ENCODE peak calls at places on chromosomes 12 and 14, in ten cellular contexts. One of them, this sample, is unnamed.

GRCh38 chr14:98133806-98134205 is 1138.2 kb downstream of the BCL11B start:
- DNase-seq in AG09309: no peak
- DNase-seq in upper lobe of left lung: no peak
- DNase-seq in fibroblast of pulmonary artery: no peak
- DNase-seq in lower lobe of right lung: no peak
- DNase-seq in upper lobe of right lung: no peak
- DNase-seq in BE2C: no peak
- DNase-seq in left lung: no peak
- DNase-seq in psoas muscle: no peak
- DNase-seq in spleen: no peak
- DNase-seq in this sample: no peak

GRCh38 chr14:53626771-53627170 is 329.9 kb downstream of the BMP4 start:
- DNase-seq in AG09309: no peak
- DNase-seq in psoas muscle: no peak
- DNase-seq in lower lobe of right lung: no peak
- DNase-seq in left lung: no peak
- DNase-seq in upper lobe of right lung: no peak
- DNase-seq in spleen: no peak
- DNase-seq in BE2C: no peak
- DNase-seq in fibroblast of pulmonary artery: no peak
- DNase-seq in upper lobe of left lung: no peak
- DNase-seq in this sample: no peak

GRCh38 chr14:75718199-75718598 is 57.2 kb downstream of the TTLL5 start:
- DNase-seq in BE2C: no peak
- DNase-seq in left lung: no peak
- DNase-seq in AG09309: no peak
- DNase-seq in upper lobe of left lung: no peak
- DNase-seq in lower lobe of right lung: no peak
- DNase-seq in upper lobe of right lung: no peak
- DNase-seq in spleen: no peak
- DNase-seq in psoas muscle: no peak
- DNase-seq in fibroblast of pulmonary artery: no peak
- DNase-seq in this sample: no peak

GRCh38 chr12:126663304-126664094 is 1598.3 kb downstream of the AACS start:
- DNase-seq in lower lobe of right lung: no peak
- DNase-seq in upper lobe of left lung: no peak
- DNase-seq in AG09309: no peak
- DNase-seq in upper lobe of right lung: no peak
- DNase-seq in psoas muscle: no peak
- DNase-seq in BE2C: peak
- DNase-seq in fibroblast of pulmonary artery: peak
- DNase-seq in spleen: no peak
- DNase-seq in left lung: no peak
- DNase-seq in this sample: peak

GRCh38 chr12:85996280-85996679 is 122.2 kb downstream of the NTS start:
- DNase-seq in lower lobe of right lung: no peak
- DNase-seq in BE2C: no peak
- DNase-seq in upper lobe of left lung: no peak
- DNase-seq in upper lobe of right lung: no peak
- DNase-seq in spleen: no peak
- DNase-seq in psoas muscle: no peak
- DNase-seq in fibroblast of pulmonary artery: peak
- DNase-seq in left lung: no peak
- DNase-seq in AG09309: no peak
- DNase-seq in this sample: no peak

GRCh38 chr12:64700532-64700931 is 58.7 kb downstream of the GNS start:
- DNase-seq in upper lobe of left lung: no peak
- DNase-seq in psoas muscle: no peak
- DNase-seq in lower lobe of right lung: no peak
- DNase-seq in spleen: no peak
- DNase-seq in AG09309: no peak
- DNase-seq in left lung: no peak
- DNase-seq in fibroblast of pulmonary artery: no peak
- DNase-seq in upper lobe of right lung: no peak
- DNase-seq in BE2C: no peak
- DNase-seq in this sample: no peak

GRCh38 chr14:32896979-32897723 is 41.5 kb upstream of the NPAS3 start:
- DNase-seq in fibroblast of pulmonary artery: peak
- DNase-seq in upper lobe of right lung: no peak
- DNase-seq in upper lobe of left lung: no peak
- DNase-seq in AG09309: peak
- DNase-seq in lower lobe of right lung: no peak
- DNase-seq in psoas muscle: no peak
- DNase-seq in spleen: no peak
- DNase-seq in left lung: no peak
- DNase-seq in BE2C: no peak
- DNase-seq in this sample: peak

GRCh38 chr12:104507672-104508071 is 50.9 kb downstream of the CHST11 start:
- DNase-seq in AG09309: no peak
- DNase-seq in lower lobe of right lung: no peak
- DNase-seq in BE2C: peak
- DNase-seq in spleen: no peak
- DNase-seq in upper lobe of left lung: no peak
- DNase-seq in fibroblast of pulmonary artery: no peak
- DNase-seq in upper lobe of right lung: no peak
- DNase-seq in psoas muscle: no peak
- DNase-seq in left lung: no peak
- DNase-seq in this sample: no peak

GRCh38 chr12:49909826-49910225 is 6.1 kb upstream of the FAIM2 start:
- DNase-seq in spleen: peak
- DNase-seq in AG09309: no peak
- DNase-seq in BE2C: peak
- DNase-seq in psoas muscle: peak
- DNase-seq in left lung: peak
- DNase-seq in lower lobe of right lung: peak
- DNase-seq in fibroblast of pulmonary artery: peak
- DNase-seq in upper lobe of right lung: peak
- DNase-seq in upper lobe of left lung: peak
- DNase-seq in this sample: peak

GRCh38 chr14:89137514-89138163 is 279.4 kb downstream of the FOXN3 start:
- DNase-seq in upper lobe of right lung: peak
- DNase-seq in spleen: no peak
- DNase-seq in BE2C: no peak
- DNase-seq in AG09309: peak
- DNase-seq in fibroblast of pulmonary artery: peak
- DNase-seq in psoas muscle: peak
- DNase-seq in upper lobe of left lung: peak
- DNase-seq in left lung: peak
- DNase-seq in lower lobe of right lung: peak
- DNase-seq in this sample: peak

GRCh38 chr12:19739195-19739776 is 300.0 kb downstream of the AEBP2 start:
- DNase-seq in upper lobe of left lung: no peak
- DNase-seq in psoas muscle: no peak
- DNase-seq in spleen: no peak
- DNase-seq in AG09309: peak
- DNase-seq in fibroblast of pulmonary artery: peak
- DNase-seq in BE2C: peak
- DNase-seq in upper lobe of right lung: no peak
- DNase-seq in left lung: no peak
- DNase-seq in lower lobe of right lung: no peak
- DNase-seq in this sample: peak

GRCh38 chr12:97941686-97942354 is 479.2 kb downstream of the RMST start:
- DNase-seq in upper lobe of right lung: no peak
- DNase-seq in fibroblast of pulmonary artery: no peak
- DNase-seq in AG09309: no peak
- DNase-seq in lower lobe of right lung: no peak
- DNase-seq in psoas muscle: no peak
- DNase-seq in upper lobe of left lung: no peak
- DNase-seq in BE2C: no peak
- DNase-seq in left lung: no peak
- DNase-seq in spleen: no peak
- DNase-seq in this sample: no peak

GRCh38 chr12:12392428-12392827 is 35.5 kb downstream of the BORCS5 start:
- DNase-seq in spleen: no peak
- DNase-seq in upper lobe of right lung: no peak
- DNase-seq in lower lobe of right lung: no peak
- DNase-seq in fibroblast of pulmonary artery: peak
- DNase-seq in AG09309: no peak
- DNase-seq in BE2C: no peak
- DNase-seq in left lung: no peak
- DNase-seq in psoas muscle: no peak
- DNase-seq in upper lobe of left lung: no peak
- DNase-seq in this sample: no peak

GRCh38 chr12:93387780-93388179 is 10.1 kb downstream of the NUDT4 start:
- DNase-seq in left lung: no peak
- DNase-seq in psoas muscle: no peak
- DNase-seq in BE2C: no peak
- DNase-seq in upper lobe of right lung: no peak
- DNase-seq in lower lobe of right lung: no peak
- DNase-seq in AG09309: no peak
- DNase-seq in upper lobe of left lung: no peak
- DNase-seq in spleen: no peak
- DNase-seq in fibroblast of pulmonary artery: peak
- DNase-seq in this sample: peak

GRCh38 chr12:4274396-4274959 is 916 bp downstream of the CCND2 start:
- DNase-seq in BE2C: no peak
- DNase-seq in left lung: no peak
- DNase-seq in upper lobe of right lung: no peak
- DNase-seq in lower lobe of right lung: no peak
- DNase-seq in AG09309: no peak
- DNase-seq in psoas muscle: no peak
- DNase-seq in fibroblast of pulmonary artery: peak
- DNase-seq in upper lobe of left lung: no peak
- DNase-seq in spleen: peak
- DNase-seq in this sample: no peak

GRCh38 chr12:4272014-4272975 is 1.3 kb upstream of the CCND2 start:
- DNase-seq in spleen: peak
- DNase-seq in BE2C: no peak
- DNase-seq in upper lobe of right lung: peak
- DNase-seq in AG09309: no peak
- DNase-seq in psoas muscle: peak
- DNase-seq in upper lobe of left lung: peak
- DNase-seq in left lung: peak
- DNase-seq in fibroblast of pulmonary artery: peak
- DNase-seq in lower lobe of right lung: peak
- DNase-seq in this sample: peak

GRCh38 chr12:4272976-4273650 is 449 bp upstream of the CCND2 start:
- DNase-seq in BE2C: no peak
- DNase-seq in spleen: no peak
- DNase-seq in psoas muscle: no peak
- DNase-seq in AG09309: no peak
- DNase-seq in lower lobe of right lung: no peak
- DNase-seq in upper lobe of right lung: no peak
- DNase-seq in left lung: no peak
- DNase-seq in upper lobe of left lung: no peak
- DNase-seq in fibroblast of pulmonary artery: no peak
- DNase-seq in this sample: no peak

GRCh38 chr12:4274960-4275868 is 1.7 kb downstream of the CCND2 start:
- DNase-seq in left lung: no peak
- DNase-seq in lower lobe of right lung: no peak
- DNase-seq in spleen: peak
- DNase-seq in upper lobe of right lung: no peak
- DNase-seq in psoas muscle: no peak
- DNase-seq in upper lobe of left lung: no peak
- DNase-seq in AG09309: no peak
- DNase-seq in BE2C: no peak
- DNase-seq in fibroblast of pulmonary artery: peak
- DNase-seq in this sample: peak

DNA sequence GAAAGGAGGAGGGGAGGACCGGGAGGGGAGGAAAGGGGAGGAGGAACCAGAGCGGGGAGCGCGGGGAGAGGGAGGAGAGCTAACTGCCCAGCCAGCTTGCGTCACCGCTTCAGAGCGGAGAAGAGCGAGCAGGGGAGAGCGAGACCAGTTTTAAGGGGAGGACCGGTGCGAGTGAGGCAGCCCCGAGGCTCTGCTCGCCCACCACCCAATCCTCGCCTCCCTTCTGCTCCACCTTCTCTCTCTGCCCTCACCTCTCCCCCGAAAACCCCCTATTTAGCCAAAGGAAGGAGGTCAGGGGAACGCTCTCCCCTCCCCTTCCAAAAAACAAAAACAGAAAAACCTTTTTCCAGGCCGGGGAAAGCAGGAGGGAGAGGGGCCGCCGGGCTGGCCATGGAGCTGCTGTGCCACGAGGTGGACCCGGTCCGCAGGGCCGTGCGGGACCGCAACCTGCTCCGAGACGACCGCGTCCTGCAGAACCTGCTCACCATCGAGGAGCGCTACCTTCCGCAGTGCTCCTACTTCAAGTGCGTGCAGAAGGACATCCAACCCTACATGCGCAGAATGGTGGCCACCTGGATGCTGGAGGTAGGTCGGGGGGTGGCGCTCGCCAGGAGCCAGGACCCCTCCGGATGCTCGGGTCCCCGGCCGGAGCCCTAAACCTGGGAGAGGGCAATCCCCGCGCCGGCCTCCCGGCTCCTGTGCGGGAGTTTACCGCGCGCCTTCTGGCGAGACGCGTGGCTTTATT is at the start of gene CCND2:
- DNase-seq in left lung: peak
- DNase-seq in fibroblast of pulmonary artery: peak
- DNase-seq in lower lobe of right lung: peak
- DNase-seq in BE2C: no peak
- DNase-seq in upper lobe of left lung: peak
- DNase-seq in AG09309: no peak
- DNase-seq in spleen: peak
- DNase-seq in psoas muscle: peak
- DNase-seq in upper lobe of right lung: peak
- DNase-seq in this sample: peak
- H3K4me3 ChIP-seq in left lung: peak
- H3K4me3 ChIP-seq in fibroblast of pulmonary artery: peak
- H3K4me3 ChIP-seq in lower lobe of right lung: peak
- H3K4me3 ChIP-seq in BE2C: no peak
- H3K4me3 ChIP-seq in upper lobe of left lung: peak
- H3K4me3 ChIP-seq in AG09309: peak
- H3K4me3 ChIP-seq in spleen: peak
- H3K4me3 ChIP-seq in psoas muscle: peak
- H3K4me3 ChIP-seq in upper lobe of right lung: peak
- H3K4me3 ChIP-seq in this sample: peak

GRCh38 chr14:81323621-81324400 is 76.3 kb downstream of the STON2 start:
- DNase-seq in upper lobe of left lung: peak
- DNase-seq in psoas muscle: no peak
- DNase-seq in left lung: peak
- DNase-seq in BE2C: peak
- DNase-seq in spleen: no peak
- DNase-seq in AG09309: no peak
- DNase-seq in lower lobe of right lung: peak
- DNase-seq in upper lobe of right lung: no peak
- DNase-seq in fibroblast of pulmonary artery: no peak
- DNase-seq in this sample: no peak
- TF ChIP-seq CTCF in upper lobe of left lung: no peak
- TF ChIP-seq CTCF in psoas muscle: no peak
- TF ChIP-seq CTCF in left lung: no peak
- TF ChIP-seq CTCF in BE2C: no peak
- TF ChIP-seq CTCF in spleen: no peak
- TF ChIP-seq CTCF in AG09309: no peak
- TF ChIP-seq CTCF in lower lobe of right lung: no peak
- TF ChIP-seq CTCF in upper lobe of right lung: no peak
- TF ChIP-seq CTCF in fibroblast of pulmonary artery: no peak
- TF ChIP-seq CTCF in this sample: no peak

GRCh38 chr12:95838125-95838524 is 20.6 kb upstream of the SNRPF start:
- DNase-seq in upper lobe of left lung: peak
- DNase-seq in AG09309: no peak
- DNase-seq in upper lobe of right lung: no peak
- DNase-seq in fibroblast of pulmonary artery: no peak
- DNase-seq in left lung: peak
- DNase-seq in BE2C: no peak
- DNase-seq in lower lobe of right lung: no peak
- DNase-seq in psoas muscle: no peak
- DNase-seq in spleen: no peak
- DNase-seq in this sample: peak
- H3K4me3 ChIP-seq in upper lobe of left lung: no peak
- H3K4me3 ChIP-seq in AG09309: no peak
- H3K4me3 ChIP-seq in upper lobe of right lung: no peak
- H3K4me3 ChIP-seq in fibroblast of pulmonary artery: no peak
- H3K4me3 ChIP-seq in left lung: no peak
- H3K4me3 ChIP-seq in BE2C: no peak
- H3K4me3 ChIP-seq in lower lobe of right lung: peak
- H3K4me3 ChIP-seq in psoas muscle: no peak
- H3K4me3 ChIP-seq in spleen: no peak
- H3K4me3 ChIP-seq in this sample: no peak

GRCh38 chr14:23052182-23052623 is 5.1 kb downstream of the CDH24 start:
- DNase-seq in spleen: no peak
- DNase-seq in upper lobe of left lung: no peak
- DNase-seq in AG09309: no peak
- DNase-seq in psoas muscle: peak
- DNase-seq in left lung: no peak
- DNase-seq in fibroblast of pulmonary artery: no peak
- DNase-seq in lower lobe of right lung: no peak
- DNase-seq in BE2C: peak
- DNase-seq in upper lobe of right lung: no peak
- DNase-seq in this sample: peak
- TF ChIP-seq CTCF in spleen: no peak
- TF ChIP-seq CTCF in upper lobe of left lung: no peak
- TF ChIP-seq CTCF in AG09309: peak
- TF ChIP-seq CTCF in psoas muscle: no peak
- TF ChIP-seq CTCF in left lung: no peak
- TF ChIP-seq CTCF in fibroblast of pulmonary artery: peak
- TF ChIP-seq CTCF in lower lobe of right lung: no peak
- TF ChIP-seq CTCF in BE2C: peak
- TF ChIP-seq CTCF in upper lobe of right lung: no peak
- TF ChIP-seq CTCF in this sample: peak